ENCODE peak calls at places on chromosomes 6 and 20, in six cellular contexts. K is fibroblast of lung, U is cardiac muscle cell, E is aorta, X is IMR-90, I is psoas muscle. Z is an unnamed sample.
A peak's percentile ranks its signal among the peaks of the same experiment; 100 is the strongest.

GRCh38 chr6:3687847-3688246 is 63.7 kb downstream of the PXDC1 start:
- DNase-seq in K (no peak), U (no peak), E (no peak), X (no peak), I (no peak), Z (no peak)

GRCh38 chr6:139028242-139028657 is 295 bp upstream of the ABRACL start:
- DNase-seq in K (no peak), U (no peak), E (no peak), X (no peak), I (no peak), Z (no peak)

GRCh38 chr6:125781307-125781868 is 9.4 kb upstream of the NCOA7 start:
- DNase-seq in K (peak; percentile 67), U (no peak), E (no peak), X (peak; percentile 47), I (no peak), Z (peak; percentile 34)

GRCh38 chr6:154962751-154963150 is 32.4 kb upstream of the TIAM2 start:
- DNase-seq in K (peak; percentile 82), U (no peak), E (peak; percentile 57), X (peak; percentile 89), I (no peak), Z (no peak)

GRCh38 chr6:158978752-158979151 is 21.2 kb downstream of the RSPH3 start:
- DNase-seq in K (peak; percentile 55), U (no peak), E (no peak), X (peak; percentile 64), I (no peak), Z (no peak)

GRCh38 chr6:105746539-105746938 is 339.6 kb upstream of the PRDM1 start:
- DNase-seq in K (no peak), U (no peak), E (no peak), X (no peak), I (no peak), Z (no peak)

GRCh38 chr6:119234457-119234856 is 115.1 kb downstream of the MAN1A1 start:
- DNase-seq in K (no peak), U (no peak), E (no peak), X (no peak), I (no peak), Z (no peak)

GRCh38 chr20:38386852-38387251 is 40.6 kb downstream of the LBP start:
- DNase-seq in K (no peak), U (no peak), E (no peak), X (no peak), I (no peak), Z (no peak)

GRCh38 chr6:142850653-142851434 is 94.1 kb downstream of the HIVEP2 start:
- DNase-seq in K (no peak), U (peak; percentile 39), E (no peak), X (peak; percentile 71), I (no peak), Z (peak; percentile 32)

DNA sequence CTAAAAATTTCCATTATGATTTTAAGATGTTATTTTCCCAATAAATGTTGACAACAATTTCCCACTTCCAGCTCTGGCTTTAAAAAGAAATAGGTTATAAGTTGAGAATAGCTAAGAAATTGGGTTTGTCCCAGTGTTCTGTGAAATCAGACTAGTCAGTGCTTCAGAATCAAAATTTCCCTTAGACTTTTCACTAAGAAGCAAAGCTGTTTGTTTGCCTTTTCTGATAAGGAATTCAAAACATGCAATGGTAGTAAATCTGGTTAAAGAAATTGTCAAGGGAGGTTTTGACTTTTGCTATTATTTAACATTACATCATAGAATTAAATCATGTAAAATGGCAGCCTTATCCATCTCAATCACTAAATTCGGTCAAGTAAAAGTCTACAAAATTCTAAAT is 36.6 kb downstream of the PLAGL1 start:
- DNase-seq in K (no peak), U (no peak), E (no peak), X (peak; percentile 13), I (no peak), Z (no peak)
- H3K27ac ChIP-seq in K (no peak overlapping the region), U (no peak overlapping the region), E (no peak overlapping the region), X (no peak overlapping the region), I (no peak overlapping the region), Z (no peak overlapping the region)

GRCh38 chr6:53530346-53530745 is 14.6 kb downstream of the GCLC start:
- DNase-seq in K (no peak), U (peak; percentile 61), E (no peak), X (peak; percentile 43), I (no peak), Z (no peak)

GRCh38 chr6:53530780-53531386 is 14.0 kb downstream of the GCLC start:
- DNase-seq in K (no peak), U (no peak), E (no peak), X (no peak), I (no peak), Z (no peak)

GRCh38 chr6:53528107-53528506 is 16.8 kb downstream of the GCLC start:
- DNase-seq in K (no peak), U (no peak), E (no peak), X (no peak), I (no peak), Z (no peak)

GRCh38 chr6:53527249-53527765 is 17.6 kb downstream of the GCLC start:
- DNase-seq in K (no peak), U (no peak), E (no peak), X (no peak), I (no peak), Z (no peak)

DNA sequence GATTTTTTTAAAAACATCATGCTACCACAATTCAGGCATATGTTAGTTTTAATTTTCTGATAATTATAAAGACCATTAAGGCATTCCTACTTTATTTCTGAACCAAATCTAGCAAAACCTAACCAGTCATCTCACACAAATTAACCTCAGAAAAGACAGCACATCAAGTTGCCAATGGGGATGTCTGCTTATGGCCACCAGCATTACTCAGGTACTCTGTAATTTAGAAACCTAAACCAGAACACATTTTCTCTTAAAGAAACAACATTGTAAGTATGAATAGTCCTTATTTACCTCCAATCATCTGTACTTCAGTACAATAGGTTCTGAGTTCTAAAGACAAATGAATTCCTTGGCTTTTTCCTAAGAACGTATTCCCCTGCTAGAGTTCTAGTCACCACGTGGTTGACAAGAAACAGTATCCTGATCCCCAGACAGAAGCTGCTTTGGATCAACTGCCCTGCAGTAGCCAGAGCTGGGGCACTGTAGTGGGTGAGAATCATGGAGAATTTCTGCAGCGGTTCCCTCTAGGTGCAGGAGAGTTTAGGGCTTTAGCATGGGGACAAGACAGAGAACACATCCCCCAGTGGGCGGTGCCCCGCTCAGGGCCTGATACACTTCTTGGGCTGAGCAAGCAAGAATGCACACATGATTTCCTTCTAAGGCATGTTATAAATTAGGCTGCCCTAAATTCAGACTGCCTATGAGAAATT is 15.4 kb downstream of the GCLC start:
- DNase-seq in K (no peak), U (no peak), E (no peak), X (no peak), I (no peak), Z (no peak)
- H3K4me1 ChIP-seq in K (peaks cover 2% of the 10 kb centered on the region), U (peaks cover 56% of the 10 kb centered on the region), E (no peaks in the 10 kb centered on the region), X (peaks cover 32% of the 10 kb centered on the region), I (peaks cover 83% of the 10 kb centered on the region), Z (no peaks in the 10 kb centered on the region)

GRCh38 chr20:56212071-56212470 is 36.5 kb upstream of the MC3R start:
- DNase-seq in K (no peak), U (no peak), E (no peak), X (no peak), I (no peak), Z (no peak)
- H3K9me3 ChIP-seq in K (no peaks in the 10 kb centered on the region), U (no peaks in the 10 kb centered on the region), E (no peaks in the 10 kb centered on the region), X (peaks cover 7% of the 10 kb centered on the region), I (no peaks in the 10 kb centered on the region), Z (no peaks in the 10 kb centered on the region)

DNA sequence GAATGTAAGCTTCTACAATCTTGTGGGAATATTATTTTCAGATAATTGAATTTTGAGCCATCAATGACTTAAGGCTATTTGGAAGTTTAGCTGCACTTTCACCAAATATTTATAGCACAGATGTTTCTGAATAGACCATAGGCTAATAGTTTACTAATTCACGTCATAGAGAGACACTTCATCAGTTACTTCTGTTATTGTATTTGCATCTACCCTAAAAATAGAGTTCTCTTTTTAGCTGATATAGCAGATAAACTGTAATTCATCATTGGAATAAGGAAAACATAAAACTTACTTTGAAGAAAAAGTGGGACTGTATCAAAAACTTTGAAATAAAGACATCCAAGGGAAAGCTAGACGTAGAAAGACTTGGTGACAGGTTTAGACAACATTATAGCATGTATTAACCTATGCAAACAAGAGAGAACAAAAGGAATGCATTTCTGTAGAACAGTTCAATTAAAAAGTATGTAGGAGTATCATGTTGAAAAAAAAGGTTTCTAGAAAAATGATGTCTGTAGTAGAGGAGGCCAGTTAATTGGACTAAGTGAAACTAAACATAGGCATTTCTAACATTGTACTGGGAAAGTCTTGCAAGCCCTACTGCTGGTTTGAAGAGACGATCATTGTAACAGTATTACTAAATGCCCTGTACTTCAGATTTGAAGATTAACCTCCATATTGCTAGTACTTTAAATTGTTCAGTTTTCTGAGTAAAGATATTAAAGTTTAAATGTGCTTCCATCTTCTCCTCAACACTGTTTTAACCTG is 123.3 kb downstream of the ZFAND3 start:
- DNase-seq in K (peak; percentile 56), U (no peak), E (no peak), X (peak; percentile 56), I (no peak), Z (no peak)
- H3K27ac ChIP-seq in K (no peak overlapping the region), U (no peak overlapping the region), E (no peak overlapping the region), X (no peak overlapping the region), I (no peak overlapping the region), Z (no peak overlapping the region)

DNA sequence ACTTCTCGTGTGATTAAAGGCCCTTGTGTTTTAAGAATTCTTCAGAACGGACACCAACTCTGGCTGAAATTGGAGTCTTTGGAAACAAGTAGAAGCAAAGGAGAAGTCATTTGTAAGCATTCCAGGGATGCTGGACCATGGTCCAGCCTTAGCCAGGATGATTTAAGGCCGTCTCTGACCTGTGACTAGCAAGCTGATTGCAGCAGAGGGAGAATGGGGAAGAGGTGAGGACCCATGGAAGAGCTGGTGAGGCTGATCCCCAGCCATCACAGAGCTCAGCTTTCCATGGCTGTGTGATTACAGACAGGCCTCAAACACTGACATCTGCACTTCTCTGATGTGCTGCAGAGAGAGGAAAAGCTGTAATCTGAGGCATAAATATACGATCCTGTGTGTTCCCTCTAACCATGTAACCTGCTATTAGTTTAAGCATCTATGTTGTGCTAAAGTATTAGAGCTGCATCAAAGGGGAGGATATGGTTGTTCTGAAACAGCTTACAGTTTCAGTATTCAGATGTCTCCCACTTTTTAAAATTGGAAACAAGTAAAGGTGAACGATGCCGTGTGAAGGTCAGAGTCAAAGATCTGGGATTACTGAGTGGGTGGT is 7.5 kb downstream of the PLEKHG1 start:
- DNase-seq in K (no peak), U (no peak), E (no peak), X (no peak), I (no peak), Z (no peak)
- H3K4me1 ChIP-seq in K (no peaks in the 10 kb centered on the region), U (no peaks in the 10 kb centered on the region), E (no peaks in the 10 kb centered on the region), X (no peaks in the 10 kb centered on the region), I (no peaks in the 10 kb centered on the region), Z (no peaks in the 10 kb centered on the region)

GRCh38 chr6:148671085-148671484 is 75.7 kb upstream of the UST start:
- DNase-seq in K (no peak), U (no peak), E (no peak), X (no peak), I (no peak), Z (no peak)
- H3K9me3 ChIP-seq in K (no peaks in the 10 kb centered on the region), U (no peaks in the 10 kb centered on the region), E (peaks cover 4% of the 10 kb centered on the region), X (peaks cover 23% of the 10 kb centered on the region), I (peaks cover 23% of the 10 kb centered on the region), Z (peaks cover 11% of the 10 kb centered on the region)

GRCh38 chr6:30612687-30613248 is 4.3 kb downstream of the PPP1R10 start:
- DNase-seq in K (peak; percentile 56), U (no peak), E (no peak), X (peak; percentile 58), I (no peak), Z (no peak)
- H3K27ac ChIP-seq in K (peak overlapping the region; percentile 11), U (peak overlapping the region; percentile 99), E (no peak overlapping the region), X (peak overlapping the region; percentile 27), I (peak overlapping the region; percentile 99), Z (peak overlapping the region; percentile 97)

GRCh38 chr6:9732056-9732455 is 682.8 kb downstream of the TFAP2A start:
- DNase-seq in K (no peak), U (no peak), E (no peak), X (no peak), I (no peak), Z (no peak)
- H3K4me1 ChIP-seq in K (no peaks in the 10 kb centered on the region), U (no peaks in the 10 kb centered on the region), E (no peaks in the 10 kb centered on the region), X (no peaks in the 10 kb centered on the region), I (no peaks in the 10 kb centered on the region), Z (no peaks in the 10 kb centered on the region)